ENCODE peak calls at places on chromosomes 1 and 21, in seven cellular contexts. X, L, F, N, U, O and K are unnamed samples.

GRCh38 chr1:155309423-155310021 is 856 bp downstream of the FDPS start:
- DNase-seq in X (no peak), O (peak; percentile 67), L (no peak), N (peak; percentile 33), U (no peak), F (peak; percentile 52), K (no peak)

GRCh38 chr1:87292684-87293493 is 35.8 kb upstream of the LMO4 start:
- DNase-seq in X (peak; percentile 31), U (no peak), N (peak; percentile 48), F (peak; percentile 47), L (peak; percentile 72), O (no peak), K (peak; percentile 53)

GRCh38 chr1:51139474-51139873 is 37.4 kb downstream of the C1orf185 start:
- DNase-seq in O (no peak), U (no peak), X (no peak), L (peak; percentile 11), N (no peak), F (no peak), K (no peak)

GRCh38 chr1:229105822-229106525 is 164.9 kb upstream of the RAB4A start:
- DNase-seq in O (no peak), F (no peak), L (no peak), U (no peak), N (no peak), X (no peak), K (no peak)

GRCh38 chr1:94612081-94612480 is 70.5 kb upstream of the F3 start:
- DNase-seq in F (no peak), N (no peak), X (no peak), L (no peak), O (no peak), U (no peak), K (no peak)

GRCh38 chr1:214899908-214900470 is 182.5 kb upstream of the KCNK2 start:
- DNase-seq in O (no peak), N (peak; percentile 3), L (no peak), X (no peak), U (no peak), F (no peak), K (no peak)

GRCh38 chr1:186218661-186219352 is 156.2 kb downstream of the TPR start:
- DNase-seq in X (no peak), L (no peak), O (no peak), F (no peak), U (no peak), N (no peak), K (no peak)

GRCh38 chr1:46410156-46411009 is 16.3 kb downstream of the FAAH start:
- DNase-seq in U (no peak), F (no peak), X (no peak), O (no peak), N (no peak), L (peak; percentile 17), K (no peak)

GRCh38 chr1:181858135-181858534 is 203.4 kb downstream of the ZNF648 start:
- DNase-seq in O (no peak), N (no peak), L (no peak), F (no peak), U (no peak), X (no peak), K (no peak)

GRCh38 chr1:175192111-175192629 is 406 bp downstream of the KIAA0040 start:
- DNase-seq in F (peak; percentile 74), X (peak; percentile 54), L (no peak), N (peak; percentile 7), O (peak; percentile 65), U (peak; percentile 88), K (no peak)

GRCh38 chr1:51627672-51628071 is 10.8 kb downstream of the OSBPL9 start:
- DNase-seq in L (peak; percentile 75), O (no peak), X (no peak), F (no peak), N (peak; percentile 47), U (no peak), K (no peak)

GRCh38 chr21:14754259-14754604 is 208.1 kb upstream of the SAMSN1 start:
- DNase-seq in L (no peak), U (no peak), F (no peak), O (no peak), X (no peak), N (no peak), K (no peak)

GRCh38 chr1:21334214-21335087 is 44.2 kb upstream of the ECE1 start:
- DNase-seq in L (peak; percentile 76), F (peak; percentile 80), X (peak; percentile 22), U (no peak), O (peak; percentile 68), N (peak; percentile 65), K (peak; percentile 44)

GRCh38 chr1:205689479-205689878 is 9.2 kb upstream of the SLC45A3 start:
- DNase-seq in X (no peak), N (no peak), F (no peak), O (no peak), L (no peak), U (peak; percentile 12), K (no peak)

GRCh38 chr1:172149377-172149776 is 271.1 kb upstream of the C1orf105 start:
- DNase-seq in U (no peak), X (no peak), N (no peak), O (no peak), L (no peak), F (no peak), K (no peak)

GRCh38 chr1:65170511-65171142 is 22.6 kb downstream of the AK4 start:
- DNase-seq in F (no peak), X (peak; percentile 35), N (no peak), O (no peak), L (peak; percentile 81), U (no peak), K (no peak)

GRCh38 chr1:61869691-61870109 is 127.4 kb downstream of the PATJ start:
- DNase-seq in X (peak; percentile 59), N (no peak), L (no peak), U (no peak), F (no peak), O (no peak), K (no peak)

GRCh38 chr1:61873581-61873980 is 131.3 kb downstream of the PATJ start:
- DNase-seq in U (no peak), F (no peak), O (no peak), X (no peak), N (no peak), L (no peak), K (no peak)

GRCh38 chr1:61872206-61872605 is 129.9 kb downstream of the PATJ start:
- DNase-seq in X (no peak), U (no peak), N (no peak), O (no peak), L (no peak), F (no peak), K (peak; percentile 47)

GRCh38 chr1:61873994-61874393 is 131.7 kb downstream of the PATJ start:
- DNase-seq in O (no peak), U (no peak), F (no peak), L (no peak), X (no peak), N (no peak), K (no peak)

DNA sequence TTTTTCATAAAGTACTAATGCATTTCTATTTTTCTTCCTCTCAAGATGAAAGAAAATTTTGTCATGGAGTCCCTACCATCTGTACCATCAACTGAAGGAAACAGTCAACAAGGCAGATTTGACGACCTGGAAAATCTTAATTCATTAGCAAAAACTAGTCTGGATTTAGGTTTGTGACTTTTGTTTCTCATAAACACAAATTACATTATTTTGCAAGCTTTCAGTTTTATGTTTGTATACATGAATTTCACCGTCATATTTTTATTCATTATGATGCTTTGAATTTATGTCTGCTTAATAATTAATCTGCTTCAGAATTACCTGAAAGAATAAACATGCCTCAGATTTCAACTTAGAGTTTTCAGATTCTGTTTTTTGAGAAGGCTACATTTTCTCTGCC is 132.9 kb downstream of the PATJ start:
- DNase-seq in X (no peak), U (no peak), L (no peak), O (no peak), N (no peak), F (no peak), K (no peak)
- H3K4me3 ChIP-seq in X (no peak overlapping the region), U (no peak overlapping the region), L (no peak overlapping the region), O (no peak overlapping the region), N (no peak overlapping the region), F (no peak overlapping the region), K (no peak overlapping the region)

GRCh38 chr1:109370712-109371270 is 26.9 kb downstream of the SORT1 start:
- DNase-seq in X (no peak), U (no peak), N (no peak), L (peak; percentile 96), F (no peak), O (no peak), K (no peak)
- H3K4me3 ChIP-seq in X (peak overlapping the region; percentile 41), U (no peak overlapping the region), N (no peak overlapping the region), L (peak overlapping the region; percentile 31), F (no peak overlapping the region), O (no peak overlapping the region), K (no peak overlapping the region)

DNA sequence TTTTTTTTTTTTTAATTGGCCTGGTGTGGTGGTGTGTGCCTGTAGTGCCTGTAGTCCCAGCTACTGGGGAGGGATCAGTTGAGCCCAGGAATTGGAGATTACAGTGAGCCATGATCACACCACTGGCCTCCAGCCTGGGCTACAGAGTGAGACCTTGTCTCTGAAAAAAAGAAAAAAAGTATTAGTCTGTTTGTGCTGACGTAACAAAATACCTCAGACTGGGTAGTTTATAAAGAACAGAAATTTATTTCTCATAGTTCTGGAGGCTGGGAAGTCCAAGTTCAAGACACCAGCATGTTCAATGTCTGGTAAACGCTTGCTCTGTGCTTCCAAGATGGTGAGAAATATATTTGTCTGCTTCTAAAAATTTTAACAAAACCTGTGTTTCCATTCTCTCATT is 25.8 kb downstream of the TRAF5 start:
- DNase-seq in F (no peak), O (no peak), L (no peak), U (no peak), X (no peak), N (no peak), K (no peak)
- H3K4me3 ChIP-seq in F (no peak overlapping the region), O (no peak overlapping the region), L (no peak overlapping the region), U (no peak overlapping the region), X (no peak overlapping the region), N (no peak overlapping the region), K (no peak overlapping the region)

DNA sequence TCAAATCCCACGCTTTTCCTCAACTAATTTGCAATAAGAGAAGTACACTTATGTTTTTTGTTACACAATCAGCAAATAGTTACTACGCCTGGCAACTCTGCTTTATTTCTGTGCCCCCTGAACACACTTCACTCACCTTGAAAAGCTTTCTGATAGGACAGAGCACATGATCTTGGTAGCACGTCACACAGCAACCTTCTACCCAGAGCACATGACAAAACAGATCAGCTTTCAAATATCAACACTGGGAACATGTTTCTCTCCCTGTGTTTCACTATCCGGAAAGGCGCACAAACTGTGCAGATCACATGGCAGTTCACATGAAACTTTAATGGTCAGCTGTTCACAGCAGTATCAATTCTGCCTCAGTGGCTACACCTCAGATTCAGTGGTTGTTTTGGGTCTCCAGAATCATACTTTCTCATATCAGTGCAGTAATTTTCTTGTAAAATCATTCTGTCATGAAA is 2.2 kb downstream of the SLC19A2 start:
- DNase-seq in U (no peak), L (peak; percentile 89), N (no peak), O (no peak), X (no peak), F (no peak), K (no peak)
- H3K4me3 ChIP-seq in U (peak overlapping the region; percentile 78), L (peak overlapping the region; percentile 77), N (no peak overlapping the region), O (peak overlapping the region; percentile 86), X (peak overlapping the region; percentile 87), F (no peak overlapping the region), K (peak overlapping the region; percentile 85)